ENCODE peak calls at places on chromosomes 4 and X, in nine cellular contexts. R is Peyer's patch; P is coronary artery; A is A549; I is effector memory CD4-positive, alpha-beta T cell; N is heart right ventricle; B is left ventricle myocardium inferior; K is WERI-Rb-1; L is substantia nigra. T is an unnamed sample.

GRCh38 chr4:107774681-107775080 is 50.1 kb upstream of the SGMS2 start:
- DNase-seq in A (no peak), I (no peak), R (no peak), P (no peak), K (no peak), N (no peak), L (no peak), B (no peak), T (no peak)

GRCh38 chr4:4541040-4541631 is 712 bp downstream of the STX18 start:
- DNase-seq in B (no peak), K (peak), R (peak), N (peak), P (no peak), A (peak), L (no peak), I (peak), T (no peak)

GRCh38 chr4:1958276-1959103 is 50.3 kb downstream of the NELFA start:
- DNase-seq in B (no peak), R (no peak), A (no peak), I (no peak), L (no peak), K (no peak), N (no peak), P (no peak), T (no peak)

GRCh38 chrX:47595701-47596655 is 13.7 kb downstream of the TIMP1 start:
- DNase-seq in I (no peak), P (peak), K (no peak), L (no peak), B (no peak), A (no peak), R (no peak), N (no peak), T (no peak)

GRCh38 chr4:74640111-74640903 is 154.0 kb downstream of the BTC start:
- DNase-seq in L (no peak), I (no peak), N (no peak), A (no peak), P (no peak), K (no peak), B (no peak), R (no peak), T (no peak)

GRCh38 chr4:20840648-20841190 is 140.5 kb downstream of the PACRGL start:
- DNase-seq in P (no peak), I (no peak), K (no peak), N (no peak), B (no peak), A (no peak), R (no peak), L (no peak), T (no peak)

GRCh38 chr4:151358266-151358665 is 32.9 kb upstream of the SH3D19 start:
- DNase-seq in A (no peak), B (no peak), K (no peak), L (peak), P (no peak), R (no peak), I (no peak), N (peak), T (no peak)

GRCh38 chr4:36786519-36786918 is 458.0 kb upstream of the NWD2 start:
- DNase-seq in I (no peak), R (no peak), P (no peak), K (no peak), N (no peak), B (no peak), A (no peak), L (no peak), T (no peak)

GRCh38 chr4:53640576-53641459 is 49.5 kb upstream of the LNX1 start:
- DNase-seq in B (no peak), A (no peak), R (no peak), N (no peak), K (no peak), I (no peak), P (no peak), L (no peak), T (no peak)

GRCh38 chr4:120139392-120139791 is 72.7 kb upstream of the MAD2L1 start:
- DNase-seq in B (no peak), P (no peak), N (no peak), L (no peak), K (no peak), A (no peak), R (no peak), I (no peak), T (no peak)

GRCh38 chr4:146029939-146030710 is 91.5 kb upstream of the ZNF827 start:
- DNase-seq in I (no peak), L (no peak), B (no peak), P (no peak), N (no peak), R (peak), A (no peak), K (no peak), T (no peak)

GRCh38 chrX:21354725-21355124 is 19.5 kb upstream of the CNKSR2 start:
- DNase-seq in K (peak), I (no peak), P (no peak), R (no peak), N (no peak), L (no peak), B (no peak), A (no peak), T (no peak)

GRCh38 chr4:11954093-11954492 is 525.4 kb upstream of the HS3ST1 start:
- DNase-seq in A (peak), P (no peak), I (no peak), B (no peak), K (peak), R (peak), L (peak), N (no peak), T (no peak)

GRCh38 chr4:8910100-8910821 is 38.6 kb upstream of the HMX1 start:
- DNase-seq in A (no peak), P (peak), N (no peak), L (no peak), B (no peak), R (peak), K (peak), I (no peak), T (no peak)

GRCh38 chr4:147955827-147956565 is 224.1 kb downstream of the ARHGAP10 start:
- DNase-seq in P (no peak), L (no peak), N (no peak), B (no peak), I (no peak), K (no peak), R (no peak), A (no peak), T (no peak)
- H3K27ac ChIP-seq in P (no peak), L (no peak), N (no peak), B (peak), I (no peak), K (no peak), R (no peak), A (no peak), T (no peak)

GRCh38 chrX:24498975-24499374 is 33.9 kb downstream of the PDK3 start:
- DNase-seq in K (no peak), A (peak), R (no peak), P (no peak), L (no peak), I (no peak), N (no peak), B (no peak), T (no peak)

GRCh38 chrX:24498181-24498580 is 33.1 kb downstream of the PDK3 start:
- DNase-seq in B (no peak), P (no peak), R (peak), I (no peak), N (peak), L (no peak), K (peak), A (peak), T (no peak)

GRCh38 chrX:24494544-24495113 is 29.5 kb downstream of the PDK3 start:
- DNase-seq in I (no peak), P (no peak), B (no peak), R (no peak), A (peak), N (peak), K (no peak), L (no peak), T (no peak)

GRCh38 chrX:24493740-24494543 is 28.9 kb downstream of the PDK3 start:
- DNase-seq in L (no peak), P (no peak), K (no peak), A (no peak), I (no peak), N (no peak), R (no peak), B (no peak), T (no peak)

DNA sequence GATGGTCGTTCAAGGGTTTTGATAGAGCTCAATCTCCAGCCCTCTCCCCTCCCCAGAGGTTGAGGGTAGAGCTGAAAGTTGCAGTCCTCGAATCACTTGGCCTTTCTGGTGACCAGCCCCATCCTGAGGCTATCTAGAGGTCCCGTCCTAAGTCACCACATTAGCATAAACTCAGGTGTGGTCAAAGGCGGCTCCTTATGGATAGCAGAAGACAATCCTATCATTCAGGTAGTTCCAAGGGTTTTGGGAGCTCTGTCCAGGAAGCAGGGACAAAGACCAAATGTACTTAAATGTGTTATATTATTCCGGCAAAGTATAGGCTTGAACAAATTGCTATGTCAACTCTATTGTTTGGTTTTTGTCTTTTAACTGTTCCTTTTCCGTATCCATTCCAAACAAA is 30.6 kb downstream of the PDK3 start:
- DNase-seq in P (no peak), I (no peak), B (no peak), N (no peak), K (no peak), R (no peak), A (no peak), L (no peak), T (no peak)
- H3K27ac ChIP-seq in P (no peak), I (no peak), B (no peak), N (no peak), K (no peak), R (peak), A (no peak), L (no peak), T (no peak)

GRCh38 chr4:186726150-186726439 is 2.4 kb upstream of the FAT1 start:
- DNase-seq in P (no peak), K (no peak), I (no peak), N (no peak), A (no peak), B (no peak), R (no peak), L (no peak), T (no peak)
- H3K27ac ChIP-seq in P (peak), K (no peak), I (no peak), N (peak), A (peak), B (peak), R (peak), L (peak), T (peak)

DNA sequence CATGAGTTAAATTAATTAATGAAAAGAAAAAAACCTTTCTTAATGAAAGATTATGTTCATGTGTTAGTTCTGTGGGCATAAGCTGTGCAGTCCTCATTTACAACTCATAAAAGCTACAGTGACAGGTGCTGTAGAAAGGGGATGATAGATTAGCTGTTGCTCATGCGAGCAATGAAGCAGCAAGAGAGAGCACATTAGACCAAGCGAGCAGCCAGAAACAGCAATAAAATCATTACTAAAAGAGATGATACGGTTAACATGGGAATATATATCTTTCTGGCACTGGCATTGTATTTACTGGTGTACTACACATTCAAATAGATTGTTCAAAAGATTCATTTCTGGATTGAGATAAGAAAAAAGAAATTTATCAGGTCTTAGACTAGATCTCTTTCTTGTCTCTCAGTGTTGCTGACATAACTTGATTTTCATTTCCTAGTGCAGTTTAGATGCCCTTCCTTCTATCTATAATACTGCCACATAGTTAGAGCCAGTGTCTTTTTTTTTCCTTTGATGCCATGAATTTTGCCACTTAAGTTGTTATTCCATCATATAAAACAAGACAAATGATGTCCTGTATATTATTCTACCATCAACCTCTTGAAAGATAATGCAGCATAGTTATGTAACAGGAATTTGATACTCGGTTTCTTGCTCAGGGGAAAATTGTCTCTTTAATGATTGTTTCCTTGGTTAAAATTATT is 164.6 kb downstream of the BANK1 start:
- DNase-seq in A (no peak), L (no peak), N (no peak), B (no peak), K (peak), I (no peak), P (no peak), R (no peak), T (no peak)
- H3K27ac ChIP-seq in A (peak), L (no peak), N (no peak), B (no peak), K (no peak), I (no peak), P (no peak), R (no peak), T (no peak)

GRCh38 chrX:83260288-83260687 is 247.8 kb upstream of the POU3F4 start:
- DNase-seq in A (no peak), K (peak), N (no peak), R (no peak), L (no peak), I (no peak), P (no peak), B (no peak), T (no peak)
- H3K27ac ChIP-seq in A (no peak), K (no peak), N (no peak), R (no peak), L (no peak), I (no peak), P (no peak), B (no peak), T (no peak)

GRCh38 chr4:150235317-150235716 is 157.1 kb downstream of the DCLK2 start:
- DNase-seq in R (no peak), I (no peak), N (no peak), K (no peak), A (no peak), L (no peak), P (no peak), B (no peak), T (no peak)
- H3K27ac ChIP-seq in R (peak), I (no peak), N (no peak), K (no peak), A (peak), L (no peak), P (peak), B (no peak), T (no peak)

GRCh38 chr4:138911903-138912713 is 103.5 kb upstream of the NOCT start:
- DNase-seq in N (no peak), L (no peak), K (no peak), A (peak), B (no peak), R (no peak), I (no peak), P (no peak), T (no peak)
- H3K27ac ChIP-seq in N (no peak), L (no peak), K (no peak), A (peak), B (peak), R (peak), I (no peak), P (no peak), T (peak)

GRCh38 chr4:84677093-84677492 is 94.2 kb downstream of the CDS1 start:
- DNase-seq in A (no peak), I (no peak), B (no peak), P (no peak), K (no peak), L (no peak), R (no peak), N (peak), T (no peak)
- H3K27ac ChIP-seq in A (no peak), I (no peak), B (no peak), P (no peak), K (no peak), L (no peak), R (no peak), N (no peak), T (no peak)

DNA sequence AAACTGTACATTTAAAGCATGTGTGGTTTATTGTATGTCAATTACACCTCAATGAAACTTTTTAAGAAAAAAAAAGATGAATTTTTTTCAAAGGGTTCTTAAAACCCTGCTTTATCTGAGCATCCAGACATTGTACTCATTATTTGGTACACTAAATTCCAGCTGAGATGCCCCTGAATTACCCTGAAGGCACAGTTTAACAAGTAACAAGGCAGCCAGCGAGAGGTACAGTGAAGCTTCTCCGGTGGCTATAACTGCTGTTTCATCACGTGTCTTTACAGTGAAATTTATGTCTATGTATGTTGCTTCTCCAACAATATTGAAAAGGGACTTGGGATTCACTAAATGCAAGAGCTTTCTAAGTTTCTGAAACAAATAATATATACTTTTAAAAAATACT is 15.8 kb downstream of the SLC7A11 start:
- DNase-seq in R (no peak), P (no peak), K (no peak), B (no peak), L (no peak), A (no peak), N (no peak), I (no peak), T (no peak)
- H3K27ac ChIP-seq in R (no peak), P (no peak), K (no peak), B (no peak), L (no peak), A (peak), N (no peak), I (no peak), T (no peak)

DNA sequence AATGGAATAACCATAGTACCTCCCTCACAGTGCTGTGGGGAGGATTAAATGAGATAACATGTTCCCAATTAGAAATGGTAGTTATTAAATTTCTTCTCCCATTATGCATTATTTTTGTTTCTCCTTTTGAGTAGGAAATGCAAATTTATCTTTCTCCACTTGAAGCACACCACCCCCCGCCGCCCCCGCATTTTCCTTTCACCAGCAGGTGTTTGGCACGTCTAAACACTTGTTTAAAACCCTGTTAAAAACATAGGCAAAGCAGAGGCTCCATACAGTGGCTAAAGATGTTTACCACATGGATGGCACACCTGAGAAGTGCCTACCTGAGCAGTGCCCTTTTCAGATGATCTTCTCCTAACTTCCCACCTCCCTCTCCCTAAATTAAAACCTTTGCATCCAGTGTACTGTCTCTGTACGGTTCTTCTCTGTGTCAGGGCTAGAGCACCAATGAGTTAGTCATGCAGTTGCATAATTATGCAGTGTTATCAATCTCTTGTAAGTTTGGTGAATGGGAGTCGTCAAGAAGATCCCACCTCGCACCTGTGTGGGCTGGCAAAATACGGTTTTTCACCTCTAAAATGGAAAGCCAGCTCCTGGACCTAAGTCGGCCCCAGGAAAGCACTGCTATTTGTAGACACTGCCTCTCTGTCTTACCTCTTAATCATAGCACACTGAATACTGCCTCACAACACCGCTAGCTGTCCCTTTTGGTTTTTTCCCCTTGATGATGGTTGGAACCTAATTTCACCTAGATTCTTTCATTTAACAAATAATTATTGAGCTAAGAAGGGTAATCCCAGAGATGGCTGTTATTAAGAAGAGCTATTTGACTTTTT is 122.0 kb downstream of the CT47B1 start:
- DNase-seq in B (no peak), N (no peak), A (no peak), L (no peak), P (no peak), I (no peak), K (no peak), R (peak), T (no peak)
- H3K27ac ChIP-seq in B (no peak), N (no peak), A (no peak), L (no peak), P (no peak), I (no peak), K (no peak), R (no peak), T (no peak)

T was measured in right cardiac atrium.